ENCODE peak calls at places on chromosomes 4 and X, in seven cellular contexts. B is pancreas, R is RWPE2, N is H1, L is left ventricle myocardium inferior, K is mammary epithelial cell, W is PC-9. G is an unnamed sample.

GRCh38 chr4:151673913-151674520 is 86.8 kb downstream of the GATB start:
- DNase-seq in L (no peak), K (no peak), B (no peak), R (no peak), N (no peak), W (no peak), G (no peak)

GRCh38 chr4:149914521-149915115 is 99.0 kb upstream of the IQCM start:
- DNase-seq in R (no peak), L (no peak), N (peak; percentile 74), B (no peak), K (peak; percentile 13), W (no peak), G (peak; percentile 62)

GRCh38 chrX:10501606-10502005 is 118.8 kb downstream of the MID1 start:
- DNase-seq in R (no peak), N (no peak), L (no peak), K (no peak), B (no peak), W (no peak), G (no peak)

GRCh38 chr4:151325320-151326246 is at the start of gene SH3D19:
- DNase-seq in W (peak; percentile 56), B (peak; percentile 87), K (peak; percentile 78), R (peak; percentile 73), N (peak; percentile 75), L (peak; percentile 76), G (peak; percentile 90)

GRCh38 chrX:134013092-134013497 is 27.7 kb upstream of the GPC3 start:
- DNase-seq in B (no peak), R (no peak), K (peak; percentile 50), L (no peak), W (no peak), N (no peak), G (no peak)

GRCh38 chr4:42519803-42520417 is 122.6 kb downstream of the SHISA3 start:
- DNase-seq in R (no peak), B (no peak), K (peak; percentile 21), L (no peak), W (no peak), N (peak; percentile 65), G (no peak)

GRCh38 chr4:2535386-2536192 is 858 bp upstream of the FAM193A start:
- DNase-seq in L (peak; percentile 50), K (no peak), R (no peak), W (no peak), B (peak; percentile 87), N (peak; percentile 80), G (peak; percentile 48)

GRCh38 chr4:8589831-8590545 is 2.6 kb upstream of the CPZ start:
- DNase-seq in R (peak; percentile 23), K (no peak), N (no peak), B (no peak), W (no peak), L (no peak), G (no peak)

GRCh38 chr4:80049402-80049801 is 23.6 kb downstream of the ANTXR2 start:
- DNase-seq in L (no peak), B (no peak), W (no peak), R (no peak), N (no peak), K (no peak), G (no peak)

GRCh38 chr4:37673523-37674192 is 12.5 kb downstream of the RELL1 start:
- DNase-seq in W (no peak), K (no peak), B (no peak), L (no peak), N (no peak), R (no peak), G (peak; percentile 39)

GRCh38 chr4:37666625-37667071 is 19.5 kb downstream of the RELL1 start:
- DNase-seq in L (no peak), W (peak; percentile 95), K (peak; percentile 92), R (peak; percentile 83), N (no peak), B (no peak), G (peak; percentile 62)

GRCh38 chr4:37671072-37671471 is 15.1 kb downstream of the RELL1 start:
- DNase-seq in R (no peak), N (no peak), K (no peak), W (no peak), B (no peak), L (no peak), G (no peak)

GRCh38 chr4:37667197-37668100 is 18.7 kb downstream of the RELL1 start:
- DNase-seq in R (no peak), L (no peak), N (no peak), W (no peak), K (no peak), B (no peak), G (no peak)

GRCh38 chr4:37670249-37670648 is 15.9 kb downstream of the RELL1 start:
- DNase-seq in N (no peak), R (no peak), L (no peak), B (no peak), W (no peak), K (no peak), G (no peak)
- H3K4me1 ChIP-seq in N (no peaks in the 10 kb centered on the region), R (peaks cover 33% of the 10 kb centered on the region), L (peaks cover 76% of the 10 kb centered on the region), B (peaks cover 33% of the 10 kb centered on the region), W (peaks cover 16% of the 10 kb centered on the region), K (peaks cover 25% of the 10 kb centered on the region), G (peaks cover 77% of the 10 kb centered on the region)

DNA sequence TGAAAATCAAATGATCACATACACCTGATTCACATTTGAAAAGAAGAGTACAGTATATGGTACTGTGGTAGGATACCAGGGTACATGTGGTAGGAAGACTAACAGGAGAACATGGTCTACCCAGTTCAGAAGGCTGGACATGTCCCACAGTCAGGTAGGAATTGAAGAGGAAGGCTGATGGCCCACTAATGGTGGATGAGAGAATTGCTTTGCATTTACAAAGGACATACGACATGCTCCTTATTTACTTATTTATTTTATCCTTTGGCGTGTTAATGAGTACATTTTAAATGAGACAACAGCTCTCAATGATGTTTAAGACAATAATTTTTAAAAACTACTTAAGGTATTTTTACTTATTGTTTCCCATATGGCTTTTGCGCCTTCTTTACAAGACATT is 106.7 kb upstream of the BMP2K start:
- DNase-seq in B (no peak), W (no peak), R (no peak), K (no peak), N (no peak), L (no peak), G (no peak)
- TF ChIP-seq CTCF in B (no peak), W (peak; percentile 25), R (peak; percentile 7), K (peak; percentile 38), N (no peak), L (peak; percentile 21), G (peak; percentile 32)

DNA sequence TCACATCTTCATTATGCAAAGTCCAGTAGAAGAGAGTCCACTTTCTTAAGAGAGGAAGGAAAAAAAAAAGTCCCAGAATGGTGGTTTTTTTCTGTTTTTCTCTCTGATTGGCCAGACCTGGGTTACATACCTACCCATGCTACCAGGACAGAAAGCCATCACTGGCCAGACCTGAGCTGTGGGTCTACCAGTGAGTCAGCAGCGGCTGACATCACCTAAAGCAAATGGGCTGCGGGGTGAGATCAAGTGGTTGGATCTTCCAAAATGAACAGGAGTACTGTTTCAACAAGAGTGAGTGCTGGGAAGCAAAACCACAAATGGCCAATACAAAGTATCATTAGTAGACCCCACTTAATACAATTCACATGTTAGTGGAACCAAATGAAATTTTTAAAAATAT is 1.6 kb upstream of the NDST3 start:
- DNase-seq in L (no peak), N (no peak), R (no peak), K (peak; percentile 51), B (no peak), W (no peak), G (no peak)
- H3K4me3 ChIP-seq in L (peak overlapping the region; percentile 59), N (peak overlapping the region; percentile 80), R (no peak overlapping the region), K (no peak overlapping the region), B (no peak overlapping the region), W (peak overlapping the region; percentile 57), G (no peak overlapping the region)

GRCh38 chr4:40202474-40202873 is 5.6 kb downstream of the RHOH start:
- DNase-seq in R (no peak), K (no peak), L (no peak), B (no peak), W (no peak), N (no peak), G (no peak)
- H3K4me1 ChIP-seq in R (no peaks in the 10 kb centered on the region), K (no peaks in the 10 kb centered on the region), L (no peaks in the 10 kb centered on the region), B (no peaks in the 10 kb centered on the region), W (peaks cover 8% of the 10 kb centered on the region), N (peaks cover 2% of the 10 kb centered on the region), G (no peaks in the 10 kb centered on the region)

GRCh38 chr4:168689791-168690190 is 192.9 kb downstream of the PALLD start:
- DNase-seq in K (no peak), L (no peak), W (no peak), B (no peak), N (no peak), R (no peak), G (no peak)
- TF ChIP-seq CTCF in K (no peak), L (no peak), W (no peak), B (no peak), N (no peak), R (no peak), G (no peak)

DNA sequence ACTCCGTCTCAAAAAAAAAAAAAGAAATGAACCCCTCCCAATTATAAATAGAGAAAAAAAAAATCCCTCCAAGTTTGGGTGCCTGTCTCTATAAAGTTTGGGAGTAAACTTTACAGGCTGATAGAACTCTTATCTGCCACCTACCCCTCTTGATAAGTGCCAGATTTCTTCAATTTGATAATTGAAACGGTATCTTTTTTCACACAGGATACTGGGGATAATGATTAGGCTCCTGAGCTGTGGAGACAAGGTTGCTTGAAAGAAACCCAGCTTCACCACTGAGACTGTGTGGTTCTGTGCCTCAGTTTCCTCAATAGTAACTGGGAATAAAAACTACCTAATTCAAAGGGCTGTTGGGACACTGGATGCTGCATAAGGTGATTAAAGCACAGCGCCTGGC is 606 bp downstream of the EFHC2 start:
- DNase-seq in L (no peak), N (no peak), K (no peak), W (no peak), R (no peak), B (no peak), G (no peak)
- H3K4me3 ChIP-seq in L (peak overlapping the region; percentile 63), N (peak overlapping the region; percentile 55), K (no peak overlapping the region), W (peak overlapping the region; percentile 48), R (no peak overlapping the region), B (no peak overlapping the region), G (no peak overlapping the region)

DNA sequence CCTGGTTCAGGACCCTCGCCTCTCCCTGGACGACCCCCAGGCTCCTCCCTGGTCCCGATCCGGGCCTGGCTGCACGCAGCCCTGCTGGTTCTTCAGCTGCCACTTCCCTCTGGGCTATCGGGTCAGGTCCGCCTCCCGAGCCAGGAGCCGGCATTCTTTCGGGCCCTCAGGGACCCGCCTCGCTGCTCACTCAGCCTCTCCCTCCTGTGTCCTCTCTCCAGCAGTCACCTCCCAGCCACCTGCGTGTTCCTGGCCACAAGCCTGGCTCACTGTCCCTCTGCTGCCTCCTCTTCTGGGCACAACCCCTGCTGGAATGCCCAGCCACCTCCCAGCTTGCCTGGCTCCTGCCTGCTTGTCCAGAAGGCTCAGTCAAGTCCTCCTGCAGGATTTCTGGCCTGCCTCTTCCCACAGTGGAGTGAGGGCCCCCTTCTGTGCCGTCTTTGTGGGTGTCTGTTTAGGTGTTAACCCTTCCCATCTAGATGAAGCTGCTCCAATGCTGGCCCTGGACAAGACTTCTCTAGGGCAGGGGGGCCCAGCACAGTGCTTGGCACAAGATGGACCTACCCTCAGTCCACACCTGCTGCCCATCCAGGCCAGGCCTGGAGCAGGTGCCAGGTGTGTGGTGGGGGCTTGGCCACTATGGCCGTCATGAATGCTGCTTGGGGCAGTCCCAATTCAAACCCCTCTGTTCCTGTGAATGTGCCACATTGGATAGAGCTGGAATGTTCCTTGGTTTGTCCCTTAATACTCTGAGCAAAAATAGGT is 2.2 kb downstream of the WFS1 start:
- DNase-seq in R (no peak), B (peak; percentile 82), L (peak; percentile 71), W (no peak), K (no peak), N (no peak), G (no peak)
- H3K4me1 ChIP-seq in R (peaks cover 11% of the 10 kb centered on the region), B (peaks cover 10% of the 10 kb centered on the region), L (peaks cover 76% of the 10 kb centered on the region), W (peaks cover 40% of the 10 kb centered on the region), K (peaks cover 30% of the 10 kb centered on the region), N (peaks cover 4% of the 10 kb centered on the region), G (peaks cover 24% of the 10 kb centered on the region)